ENCODE peak calls at places on chromosomes 12 and 14, in seven cellular contexts. M, U, Q, V, H, S and N are unnamed samples.

GRCh38 chr14:50025776-50026175 is 90.6 kb downstream of the VCPKMT start:
- DNase-seq in M (no peak), U (no peak), Q (no peak), V (no peak), H (no peak), S (no peak), N (no peak)

GRCh38 chr14:39034481-39035296 is 68.3 kb downstream of the SEC23A start:
- DNase-seq in M (no peak), U (no peak), Q (no peak), V (no peak), H (no peak), S (no peak), N (no peak)

GRCh38 chr12:57891639-57892228 is 45.2 kb upstream of the CTDSP2 start:
- DNase-seq in M (no peak), U (no peak), Q (no peak), V (no peak), H (no peak), S (no peak), N (no peak)

GRCh38 chr12:49635656-49636055 is 12.3 kb downstream of the PRPF40B start:
- DNase-seq in M (no peak), U (no peak), Q (no peak), V (no peak), H (no peak), S (no peak), N (no peak)

GRCh38 chr12:25701290-25701689 is 148.2 kb upstream of the LMNTD1 start:
- DNase-seq in M (peak; percentile 16), U (no peak), Q (no peak), V (no peak), H (no peak), S (no peak), N (no peak)

GRCh38 chr14:70856851-70857498 is 47.7 kb upstream of the MAP3K9 start:
- DNase-seq in M (peak; percentile 89), U (peak; percentile 92), Q (peak; percentile 69), V (no peak), H (no peak), S (no peak), N (no peak)

GRCh38 chr14:59020382-59020781 is 168.1 kb upstream of the DAAM1 start:
- DNase-seq in M (peak; percentile 3), U (no peak), Q (no peak), V (no peak), H (no peak), S (no peak), N (peak; percentile 4)

GRCh38 chr12:107349008-107349747 is 255.8 kb upstream of the CRY1 start:
- DNase-seq in M (peak; percentile 91), U (no peak), Q (peak; percentile 35), V (no peak), H (no peak), S (no peak), N (peak; percentile 80)

GRCh38 chr14:60233251-60233650 is 15.8 kb upstream of the PPM1A start:
- DNase-seq in M (no peak), U (no peak), Q (no peak), V (no peak), H (no peak), S (no peak), N (no peak)

GRCh38 chr14:55963295-55963694 is 154.9 kb upstream of the PELI2 start:
- DNase-seq in M (no peak), U (no peak), Q (no peak), V (no peak), H (no peak), S (no peak), N (no peak)

GRCh38 chr12:19572920-19573558 is 133.7 kb downstream of the AEBP2 start:
- DNase-seq in M (peak; percentile 40), U (peak; percentile 12), Q (no peak), V (no peak), H (peak; percentile 20), S (no peak), N (no peak)

GRCh38 chr12:64610092-64610659 is at the start of gene RASSF3:
- DNase-seq in M (no peak), U (no peak), Q (no peak), V (peak; percentile 80), H (peak; percentile 78), S (peak; percentile 82), N (no peak)

GRCh38 chr12:101051901-101052550 is 158.0 kb downstream of the SLC5A8 start:
- DNase-seq in M (peak; percentile 90), U (no peak), Q (peak; percentile 90), V (no peak), H (no peak), S (no peak), N (peak; percentile 91)

GRCh38 chr14:100523131-100523530 is 64.1 kb downstream of the BEGAIN start:
- DNase-seq in M (no peak), U (no peak), Q (no peak), V (peak; percentile 14), H (peak; percentile 7), S (no peak), N (no peak)

GRCh38 chr12:68342966-68343365 is 10.8 kb upstream of the MDM1 start:
- DNase-seq in M (no peak), U (no peak), Q (no peak), V (no peak), H (no peak), S (no peak), N (no peak)

GRCh38 chr12:127108360-127109215 is 1158.4 kb upstream of the TMEM132C start:
- DNase-seq in M (peak; percentile 46), U (no peak), Q (peak; percentile 24), V (no peak), H (peak; percentile 42), S (peak; percentile 54), N (no peak)

GRCh38 chr12:102216086-102216691 is 18.6 kb upstream of the PMCH start:
- DNase-seq in M (peak; percentile 38), U (no peak), Q (no peak), V (no peak), H (no peak), S (no peak), N (no peak)

GRCh38 chr12:91226-91625 is 24.7 kb downstream of the IQSEC3 start:
- DNase-seq in M (no peak), U (no peak), Q (no peak), V (no peak), H (no peak), S (no peak), N (no peak)

GRCh38 chr14:103281496-103282231 is 52.4 kb upstream of the EIF5 start:
- DNase-seq in M (peak; percentile 5), U (no peak), Q (peak; percentile 50), V (peak; percentile 82), H (no peak), S (peak; percentile 60), N (no peak)
- TF ChIP-seq CTCF in M (peak; percentile 43), U (peak; percentile 43), Q (peak; percentile 75), V (no peak), H (no peak), S (no peak), N (peak; percentile 65)

GRCh38 chr12:6550294-6551062 is 5.4 kb downstream of the IFFO1 start:
- DNase-seq in M (no peak), U (no peak), Q (no peak), V (no peak), H (no peak), S (no peak), N (no peak)

GRCh38 chr12:6548556-6549378 is 7.1 kb downstream of the IFFO1 start:
- DNase-seq in M (no peak), U (no peak), Q (peak; percentile 59), V (peak; percentile 70), H (no peak), S (no peak), N (no peak)

GRCh38 chr12:6547987-6548386 is 7.9 kb downstream of the IFFO1 start:
- DNase-seq in M (no peak), U (no peak), Q (no peak), V (peak; percentile 84), H (no peak), S (no peak), N (no peak)

GRCh38 chr12:6551063-6551461 is 4.8 kb downstream of the IFFO1 start:
- DNase-seq in M (no peak), U (no peak), Q (no peak), V (peak; percentile 88), H (no peak), S (no peak), N (no peak)

DNA sequence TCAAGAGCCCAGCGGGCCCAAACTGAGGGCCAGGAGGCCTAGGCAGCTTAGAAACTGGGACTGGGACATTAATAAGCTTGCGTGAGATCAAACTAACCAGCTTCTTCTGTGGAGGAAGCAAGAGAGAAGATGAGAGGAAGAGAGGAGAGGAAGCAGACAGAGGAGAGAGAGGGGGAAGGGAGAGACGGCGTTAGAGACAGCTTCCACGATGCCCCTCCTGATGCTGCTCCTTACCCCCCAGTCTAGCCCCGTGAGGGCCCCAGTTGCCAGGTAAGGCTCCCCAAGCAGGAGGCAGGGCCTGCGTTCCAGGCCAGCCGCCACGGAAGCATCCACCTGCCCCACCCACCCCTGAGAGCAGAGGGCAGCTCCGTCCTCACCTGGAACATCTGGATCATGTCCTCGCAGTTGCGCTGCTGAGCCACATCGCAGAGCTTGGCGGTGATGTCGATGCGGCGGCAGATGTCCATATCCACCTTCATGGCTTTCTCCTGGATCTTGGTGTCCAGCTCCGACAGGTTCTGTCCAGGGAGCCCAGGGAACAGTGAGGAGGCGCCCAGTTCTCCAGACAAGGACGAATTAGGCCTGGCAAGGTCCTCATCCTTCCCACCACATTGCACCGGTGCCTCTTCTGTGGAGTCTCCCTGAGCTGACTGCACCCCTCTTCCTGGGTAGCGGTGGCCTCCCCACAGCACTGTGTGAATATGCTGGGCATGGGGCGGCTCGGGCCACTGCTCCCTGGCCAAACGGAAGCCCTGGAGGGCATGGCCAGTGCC is 6.3 kb downstream of the IFFO1 start:
- DNase-seq in M (no peak), U (no peak), Q (no peak), V (peak; percentile 63), H (no peak), S (no peak), N (no peak)
- H3K4me3 ChIP-seq in M (no peak overlapping the region), U (no peak overlapping the region), Q (no peak overlapping the region), V (no peak overlapping the region), H (no peak overlapping the region), S (no peak overlapping the region), N (no peak overlapping the region)

DNA sequence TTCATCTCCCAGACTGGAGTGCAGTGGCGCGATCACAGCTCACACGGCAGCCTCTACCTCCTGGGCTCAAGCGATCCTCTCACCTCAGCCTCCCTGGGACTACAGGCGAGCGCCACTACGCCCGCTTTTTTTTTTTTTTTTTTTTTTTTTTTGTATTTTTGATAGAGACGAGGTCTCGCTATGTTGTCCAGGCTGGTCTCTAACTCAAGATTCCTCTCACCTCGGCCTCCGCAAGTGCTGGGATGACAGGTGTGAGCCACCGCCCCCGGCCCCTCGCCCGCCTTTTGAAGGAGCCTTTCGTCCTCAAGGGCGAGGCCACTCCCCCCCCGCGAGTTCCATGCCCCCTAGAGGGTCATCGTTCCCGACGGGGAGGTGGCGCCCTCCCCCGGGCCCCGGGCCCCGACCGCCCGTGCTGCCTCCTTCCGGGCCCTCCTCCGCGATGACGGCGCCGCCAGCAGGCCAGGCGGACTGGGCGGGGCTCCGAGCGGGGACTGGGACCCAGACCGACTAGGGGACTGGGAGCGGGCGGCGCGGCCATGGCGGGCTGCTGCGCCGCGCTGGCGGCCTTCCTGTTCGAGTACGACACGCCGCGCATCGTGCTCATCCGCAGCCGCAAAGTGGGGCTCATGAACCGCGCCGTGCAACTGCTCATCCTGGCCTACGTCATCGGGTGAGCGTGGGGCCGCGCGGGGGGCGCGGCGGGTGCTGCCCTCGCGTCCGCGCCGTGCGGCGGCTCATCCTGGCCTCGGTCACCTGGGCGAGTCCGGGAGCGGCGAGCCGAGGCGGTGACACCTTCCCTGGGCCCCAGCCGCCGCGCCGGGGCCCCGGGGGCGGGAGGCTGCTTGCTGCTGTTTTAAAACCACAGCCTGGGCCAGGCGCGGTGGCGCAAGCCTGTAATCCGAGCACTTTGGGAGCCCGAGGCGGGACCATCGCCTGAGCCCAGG is at the start of gene P2RX4:
- DNase-seq in M (no peak), U (no peak), Q (peak; percentile 11), V (peak; percentile 94), H (peak; percentile 81), S (peak; percentile 88), N (no peak)
- TF ChIP-seq CTCF in M (peak; percentile 11), U (peak; percentile 24), Q (no peak), V (no peak), H (no peak), S (no peak), N (no peak)

GRCh38 chr14:31024042-31024480 is 1.4 kb upstream of the AP4S1 start:
- DNase-seq in M (no peak), U (no peak), Q (no peak), V (no peak), H (no peak), S (no peak), N (no peak)
- H3K4me3 ChIP-seq in M (peak overlapping the region; percentile 14), U (peak overlapping the region; percentile 96), Q (no peak overlapping the region), V (no peak overlapping the region), H (no peak overlapping the region), S (peak overlapping the region; percentile 81), N (peak overlapping the region; percentile 97)